ENCODE peak calls at places on chromosomes 7 and 10, in ten cellular contexts. X is heart left ventricle; U is fibroblast of lung; P is foreskin fibroblast; G is CD4-positive, alpha-beta T cell; C is A549; I is transverse colon; Q is WTC11; A is adrenal gland; E is HFF-Myc. R is an unnamed sample.

GRCh38 chr10:89836840-89837172 is 135.4 kb downstream of the KIF20B start:
- DNase-seq in X (no peak), U (no peak), P (no peak), G (no peak), C (no peak), I (no peak), Q (no peak), A (no peak), E (no peak), R (no peak)

GRCh38 chr10:110733256-110733952 is 89.3 kb downstream of the RBM20 start:
- DNase-seq in X (no peak), U (peak), P (no peak), G (no peak), C (no peak), I (no peak), Q (no peak), A (no peak), E (no peak), R (no peak)

GRCh38 chr10:4170633-4171314 is 385.8 kb upstream of the KLF6 start:
- DNase-seq in X (no peak), U (no peak), P (no peak), G (no peak), C (no peak), I (no peak), Q (no peak), A (no peak), E (no peak), R (no peak)

GRCh38 chr7:27177795-27178320 is 3.7 kb upstream of the HOXA10 start:
- DNase-seq in X (no peak), U (no peak), P (no peak), G (no peak), C (no peak), I (peak), Q (no peak), A (no peak), E (no peak), R (no peak)

GRCh38 chr7:1234794-1235500 is 2.3 kb downstream of the UNCX start:
- DNase-seq in X (no peak), U (no peak), P (no peak), G (no peak), C (no peak), I (no peak), Q (peak), A (no peak), E (no peak), R (no peak)

GRCh38 chr10:46547881-46548780 is 8.3 kb downstream of the GPRIN2 start:
- DNase-seq in X (peak), U (no peak), P (no peak), G (no peak), C (peak), I (peak), Q (peak), A (peak), E (no peak), R (no peak)

GRCh38 chr10:133176546-133176945 is 16.5 kb downstream of the KNDC1 start:
- DNase-seq in X (no peak), U (no peak), P (no peak), G (no peak), C (no peak), I (no peak), Q (no peak), A (no peak), E (no peak), R (no peak)

GRCh38 chr7:155386608-155387007 is 71.3 kb upstream of the EN2 start:
- DNase-seq in X (no peak), U (no peak), P (no peak), G (no peak), C (no peak), I (no peak), Q (no peak), A (no peak), E (no peak), R (no peak)

GRCh38 chr7:22572292-22572691 is 72.3 kb upstream of the STEAP1B start:
- DNase-seq in X (no peak), U (no peak), P (peak), G (no peak), C (no peak), I (no peak), Q (no peak), A (no peak), E (no peak), R (no peak)

GRCh38 chr10:77500754-77501151 is 136.9 kb downstream of the KCNMA1 start:
- DNase-seq in X (no peak), U (no peak), P (no peak), G (no peak), C (no peak), I (no peak), Q (no peak), A (no peak), E (no peak), R (no peak)

GRCh38 chr10:18659784-18660561 is 742 bp downstream of the ARL5B start:
- DNase-seq in X (no peak), U (peak), P (peak), G (no peak), C (no peak), I (peak), Q (no peak), A (no peak), E (no peak), R (peak)

GRCh38 chr10:35378547-35379210 is 42.4 kb downstream of the CCNY start:
- DNase-seq in X (no peak), U (no peak), P (no peak), G (no peak), C (no peak), I (no peak), Q (no peak), A (no peak), E (no peak), R (no peak)

GRCh38 chr10:16497911-16498310 is 23.8 kb downstream of the C1QL3 start:
- DNase-seq in X (no peak), U (no peak), P (no peak), G (no peak), C (no peak), I (no peak), Q (no peak), A (no peak), E (no peak), R (no peak)

GRCh38 chr7:44286182-44286617 is 39.2 kb downstream of the CAMK2B start:
- DNase-seq in X (peak), U (no peak), P (no peak), G (no peak), C (no peak), I (peak), Q (peak), A (peak), E (no peak), R (no peak)

GRCh38 chr10:125521721-125522680 is 161.0 kb downstream of the TEX36 start:
- DNase-seq in X (no peak), U (no peak), P (no peak), G (no peak), C (peak), I (no peak), Q (peak), A (no peak), E (no peak), R (peak)

GRCh38 chr7:129943352-129943751 is 9.4 kb downstream of the UBE2H start:
- DNase-seq in X (no peak), U (no peak), P (no peak), G (no peak), C (no peak), I (no peak), Q (no peak), A (no peak), E (no peak), R (no peak)

GRCh38 chr10:119516381-119517234 is 25.9 kb downstream of the RGS10 start:
- DNase-seq in X (no peak), U (no peak), P (no peak), G (peak), C (no peak), I (peak), Q (no peak), A (no peak), E (no peak), R (peak)

GRCh38 chr7:3730271-3730670 is 429.2 kb downstream of the SDK1 start:
- DNase-seq in X (no peak), U (peak), P (peak), G (no peak), C (no peak), I (no peak), Q (no peak), A (no peak), E (no peak), R (no peak)

GRCh38 chr10:131203456-131204357 is 107.8 kb downstream of the TCERG1L start:
- DNase-seq in X (no peak), U (no peak), P (no peak), G (no peak), C (no peak), I (no peak), Q (no peak), A (no peak), E (no peak), R (no peak)

GRCh38 chr7:141685285-141686035 is 16.5 kb downstream of the DENND11 start:
- DNase-seq in X (no peak), U (peak), P (no peak), G (no peak), C (no peak), I (no peak), Q (no peak), A (no peak), E (no peak), R (no peak)

GRCh38 chr7:41060796-41061195 is 642.1 kb downstream of the INHBA start:
- DNase-seq in X (no peak), U (no peak), P (no peak), G (no peak), C (no peak), I (no peak), Q (no peak), A (no peak), E (no peak), R (no peak)

GRCh38 chr10:22894714-22895113 is 33.1 kb upstream of the ARMC3 start:
- DNase-seq in X (no peak), U (no peak), P (peak), G (no peak), C (no peak), I (no peak), Q (no peak), A (no peak), E (peak), R (no peak)

GRCh38 chr7:100719523-100720319 is 547 bp upstream of the EPO start:
- DNase-seq in X (no peak), U (peak), P (peak), G (no peak), C (no peak), I (peak), Q (no peak), A (no peak), E (no peak), R (no peak)
- TF ChIP-seq CTCF in X (no peak), U (peak), P (peak), G (no peak), C (peak), I (peak), Q (no peak), A (no peak), E (peak), R (no peak)

DNA sequence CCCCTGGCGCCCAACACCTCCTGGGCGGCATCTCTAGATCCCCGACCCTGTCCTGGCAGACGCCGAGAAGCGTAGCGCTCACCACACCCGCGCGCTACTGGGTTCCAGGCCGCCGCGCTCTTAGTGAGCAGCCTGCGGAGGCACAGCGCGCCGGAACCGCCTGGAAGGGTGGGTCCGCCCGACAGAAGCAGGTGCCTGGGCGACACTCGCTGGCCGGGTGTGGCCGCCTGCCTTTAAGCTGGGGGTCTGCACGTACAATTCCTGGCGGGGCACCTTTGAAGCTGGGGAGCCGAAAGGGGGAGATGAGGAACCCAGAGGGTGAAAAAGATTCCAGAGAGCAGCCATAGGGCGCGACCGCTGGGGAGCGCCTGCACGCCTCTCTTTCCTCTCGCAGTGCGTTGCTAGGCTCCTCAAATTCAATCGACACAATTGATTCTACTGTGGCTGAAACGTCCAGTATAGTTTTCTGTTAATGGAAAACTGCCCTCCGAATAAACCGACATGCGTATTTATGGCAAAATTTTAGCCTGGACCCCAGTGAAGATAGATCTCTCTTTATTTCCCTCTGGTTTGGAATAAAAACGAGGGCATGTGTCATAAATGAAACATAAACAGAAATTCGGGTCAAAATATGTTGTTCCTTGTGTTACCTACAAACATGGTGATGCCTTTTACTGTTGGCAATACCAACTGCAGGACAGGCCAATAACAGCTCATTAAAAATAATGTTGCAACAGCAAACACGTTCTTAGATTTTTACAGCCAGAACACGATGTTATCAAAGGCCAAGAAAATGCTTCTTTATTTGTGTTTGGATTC is 4.6 kb downstream of the HMX3 start:
- DNase-seq in X (no peak), U (no peak), P (no peak), G (no peak), C (no peak), I (no peak), Q (peak), A (no peak), E (no peak), R (peak)
- TF ChIP-seq CTCF in X (no peak), U (no peak), P (no peak), G (no peak), C (peak), I (no peak), Q (no peak), A (no peak), E (no peak), R (peak)

DNA sequence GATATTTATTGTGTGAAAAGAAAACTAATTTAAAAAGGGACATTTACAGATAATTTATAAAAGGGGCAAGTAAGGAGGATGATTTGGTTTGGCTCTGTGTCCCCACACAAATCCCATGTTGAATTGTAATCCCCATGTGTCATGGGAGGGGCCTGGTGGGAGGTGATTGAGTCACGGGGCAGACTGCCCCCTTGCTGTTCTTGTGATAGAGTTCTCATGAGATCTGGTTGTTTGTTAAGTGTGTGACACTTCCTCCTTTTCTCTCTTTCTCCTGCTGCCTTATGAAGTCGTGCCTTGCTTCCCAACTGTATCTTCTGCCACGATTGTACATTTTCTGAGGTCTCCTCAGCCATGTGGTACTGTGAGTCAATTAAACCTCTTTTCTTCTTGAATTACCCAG is 171.0 kb upstream of the SEMA3E start:
- DNase-seq in X (no peak), U (no peak), P (no peak), G (no peak), C (no peak), I (no peak), Q (peak), A (no peak), E (no peak), R (no peak)
- TF ChIP-seq CTCF in X (no peak), U (no peak), P (no peak), G (no peak), C (no peak), I (no peak), Q (no peak), A (no peak), E (no peak), R (no peak)

GRCh38 chr7:112749775-112750174 is 40.4 kb downstream of the TMEM168 start:
- DNase-seq in X (no peak), U (no peak), P (no peak), G (no peak), C (peak), I (no peak), Q (no peak), A (no peak), E (no peak), R (no peak)
- TF ChIP-seq CTCF in X (no peak), U (no peak), P (no peak), G (no peak), C (no peak), I (no peak), Q (no peak), A (no peak), E (no peak), R (no peak)